ENCODE peak calls at places on chromosome 7, in nine cellular contexts. One of them, this sample, is unnamed.

GRCh38 chr7:96558530-96558929 is 151.1 kb downstream of the SEM1 start:
- DNase-seq in germinal center: no peak
- DNase-seq in Right ventricle myocardium inferior: no peak
- DNase-seq in epithelial cell of esophagus: no peak
- DNase-seq in CD4-positive, alpha-beta T cell: no peak
- DNase-seq in non-pigmented ciliary epithelial cell: no peak
- DNase-seq in NCI-H1436: no peak
- DNase-seq in iris pigment epithelial cell: peak
- DNase-seq in activated CD8-positive, alpha-beta memory T cell treated with anti-CD3 and anti-CD28 coated beads, Interleukin-2, amount 50 U/mL, for 48 hours: no peak
- DNase-seq in this sample: no peak

GRCh38 chr7:44235582-44236332 is 35.0 kb downstream of the YKT6 start:
- DNase-seq in germinal center: no peak
- DNase-seq in Right ventricle myocardium inferior: no peak
- DNase-seq in epithelial cell of esophagus: no peak
- DNase-seq in CD4-positive, alpha-beta T cell: no peak
- DNase-seq in non-pigmented ciliary epithelial cell: no peak
- DNase-seq in NCI-H1436: no peak
- DNase-seq in iris pigment epithelial cell: no peak
- DNase-seq in activated CD8-positive, alpha-beta memory T cell treated with anti-CD3 and anti-CD28 coated beads, Interleukin-2, amount 50 U/mL, for 48 hours: no peak
- DNase-seq in this sample: no peak

GRCh38 chr7:157065046-157065445 is 54.6 kb upstream of the MNX1 start:
- DNase-seq in germinal center: no peak
- DNase-seq in Right ventricle myocardium inferior: no peak
- DNase-seq in epithelial cell of esophagus: no peak
- DNase-seq in CD4-positive, alpha-beta T cell: no peak
- DNase-seq in non-pigmented ciliary epithelial cell: no peak
- DNase-seq in NCI-H1436: no peak
- DNase-seq in iris pigment epithelial cell: no peak
- DNase-seq in activated CD8-positive, alpha-beta memory T cell treated with anti-CD3 and anti-CD28 coated beads, Interleukin-2, amount 50 U/mL, for 48 hours: no peak
- DNase-seq in this sample: no peak

GRCh38 chr7:92621026-92621540 is 30.9 kb upstream of the FAM133B start:
- DNase-seq in germinal center: peak
- DNase-seq in Right ventricle myocardium inferior: no peak
- DNase-seq in epithelial cell of esophagus: peak
- DNase-seq in CD4-positive, alpha-beta T cell: peak
- DNase-seq in non-pigmented ciliary epithelial cell: peak
- DNase-seq in NCI-H1436: peak
- DNase-seq in iris pigment epithelial cell: peak
- DNase-seq in activated CD8-positive, alpha-beta memory T cell treated with anti-CD3 and anti-CD28 coated beads, Interleukin-2, amount 50 U/mL, for 48 hours: peak
- DNase-seq in this sample: no peak

GRCh38 chr7:42253316-42253715 is 16.3 kb upstream of the GLI3 start:
- DNase-seq in germinal center: no peak
- DNase-seq in Right ventricle myocardium inferior: no peak
- DNase-seq in epithelial cell of esophagus: peak
- DNase-seq in CD4-positive, alpha-beta T cell: no peak
- DNase-seq in non-pigmented ciliary epithelial cell: no peak
- DNase-seq in NCI-H1436: no peak
- DNase-seq in iris pigment epithelial cell: no peak
- DNase-seq in activated CD8-positive, alpha-beta memory T cell treated with anti-CD3 and anti-CD28 coated beads, Interleukin-2, amount 50 U/mL, for 48 hours: no peak
- DNase-seq in this sample: no peak

GRCh38 chr7:98760201-98760651 is 109.6 kb downstream of the TMEM130 start:
- DNase-seq in germinal center: no peak
- DNase-seq in Right ventricle myocardium inferior: no peak
- DNase-seq in epithelial cell of esophagus: no peak
- DNase-seq in CD4-positive, alpha-beta T cell: no peak
- DNase-seq in non-pigmented ciliary epithelial cell: no peak
- DNase-seq in NCI-H1436: no peak
- DNase-seq in iris pigment epithelial cell: no peak
- DNase-seq in activated CD8-positive, alpha-beta memory T cell treated with anti-CD3 and anti-CD28 coated beads, Interleukin-2, amount 50 U/mL, for 48 hours: no peak
- DNase-seq in this sample: no peak

GRCh38 chr7:102439963-102440795 is 6.8 kb downstream of the ORAI2 start:
- DNase-seq in germinal center: no peak
- DNase-seq in Right ventricle myocardium inferior: no peak
- DNase-seq in epithelial cell of esophagus: peak
- DNase-seq in CD4-positive, alpha-beta T cell: no peak
- DNase-seq in non-pigmented ciliary epithelial cell: peak
- DNase-seq in NCI-H1436: no peak
- DNase-seq in iris pigment epithelial cell: peak
- DNase-seq in activated CD8-positive, alpha-beta memory T cell treated with anti-CD3 and anti-CD28 coated beads, Interleukin-2, amount 50 U/mL, for 48 hours: no peak
- DNase-seq in this sample: peak

GRCh38 chr7:110693348-110693747 is 397.6 kb upstream of the LRRN3 start:
- DNase-seq in germinal center: no peak
- DNase-seq in Right ventricle myocardium inferior: no peak
- DNase-seq in epithelial cell of esophagus: no peak
- DNase-seq in CD4-positive, alpha-beta T cell: no peak
- DNase-seq in non-pigmented ciliary epithelial cell: no peak
- DNase-seq in NCI-H1436: no peak
- DNase-seq in iris pigment epithelial cell: no peak
- DNase-seq in activated CD8-positive, alpha-beta memory T cell treated with anti-CD3 and anti-CD28 coated beads, Interleukin-2, amount 50 U/mL, for 48 hours: no peak
- DNase-seq in this sample: no peak

GRCh38 chr7:70539196-70539595 is 592.7 kb upstream of the GALNT17 start:
- DNase-seq in germinal center: no peak
- DNase-seq in Right ventricle myocardium inferior: no peak
- DNase-seq in epithelial cell of esophagus: peak
- DNase-seq in CD4-positive, alpha-beta T cell: no peak
- DNase-seq in non-pigmented ciliary epithelial cell: no peak
- DNase-seq in NCI-H1436: no peak
- DNase-seq in iris pigment epithelial cell: no peak
- DNase-seq in activated CD8-positive, alpha-beta memory T cell treated with anti-CD3 and anti-CD28 coated beads, Interleukin-2, amount 50 U/mL, for 48 hours: no peak
- DNase-seq in this sample: no peak

GRCh38 chr7:192035-192649 is at the start of gene FAM20C:
- DNase-seq in germinal center: peak
- DNase-seq in Right ventricle myocardium inferior: peak
- DNase-seq in epithelial cell of esophagus: peak
- DNase-seq in CD4-positive, alpha-beta T cell: no peak
- DNase-seq in non-pigmented ciliary epithelial cell: no peak
- DNase-seq in NCI-H1436: peak
- DNase-seq in iris pigment epithelial cell: peak
- DNase-seq in activated CD8-positive, alpha-beta memory T cell treated with anti-CD3 and anti-CD28 coated beads, Interleukin-2, amount 50 U/mL, for 48 hours: peak
- DNase-seq in this sample: peak

GRCh38 chr7:121714559-121715303 is 158.2 kb upstream of the PTPRZ1 start:
- DNase-seq in germinal center: no peak
- DNase-seq in Right ventricle myocardium inferior: no peak
- DNase-seq in epithelial cell of esophagus: no peak
- DNase-seq in CD4-positive, alpha-beta T cell: no peak
- DNase-seq in non-pigmented ciliary epithelial cell: no peak
- DNase-seq in NCI-H1436: no peak
- DNase-seq in iris pigment epithelial cell: no peak
- DNase-seq in activated CD8-positive, alpha-beta memory T cell treated with anti-CD3 and anti-CD28 coated beads, Interleukin-2, amount 50 U/mL, for 48 hours: no peak
- DNase-seq in this sample: no peak

GRCh38 chr7:25849361-25850184 is 302.4 kb upstream of the NFE2L3 start:
- DNase-seq in germinal center: no peak
- DNase-seq in Right ventricle myocardium inferior: no peak
- DNase-seq in epithelial cell of esophagus: peak
- DNase-seq in CD4-positive, alpha-beta T cell: no peak
- DNase-seq in non-pigmented ciliary epithelial cell: peak
- DNase-seq in NCI-H1436: no peak
- DNase-seq in iris pigment epithelial cell: peak
- DNase-seq in activated CD8-positive, alpha-beta memory T cell treated with anti-CD3 and anti-CD28 coated beads, Interleukin-2, amount 50 U/mL, for 48 hours: no peak
- DNase-seq in this sample: peak

GRCh38 chr7:75599244-75599771 is 107.2 kb downstream of the SPDYE5 start:
- DNase-seq in germinal center: no peak
- DNase-seq in Right ventricle myocardium inferior: no peak
- DNase-seq in epithelial cell of esophagus: no peak
- DNase-seq in CD4-positive, alpha-beta T cell: no peak
- DNase-seq in non-pigmented ciliary epithelial cell: no peak
- DNase-seq in NCI-H1436: peak
- DNase-seq in iris pigment epithelial cell: no peak
- DNase-seq in activated CD8-positive, alpha-beta memory T cell treated with anti-CD3 and anti-CD28 coated beads, Interleukin-2, amount 50 U/mL, for 48 hours: no peak
- DNase-seq in this sample: no peak

GRCh38 chr7:82257118-82257695 is 186.4 kb downstream of the CACNA2D1 start:
- DNase-seq in germinal center: no peak
- DNase-seq in Right ventricle myocardium inferior: no peak
- DNase-seq in epithelial cell of esophagus: no peak
- DNase-seq in CD4-positive, alpha-beta T cell: no peak
- DNase-seq in non-pigmented ciliary epithelial cell: no peak
- DNase-seq in NCI-H1436: no peak
- DNase-seq in iris pigment epithelial cell: no peak
- DNase-seq in activated CD8-positive, alpha-beta memory T cell treated with anti-CD3 and anti-CD28 coated beads, Interleukin-2, amount 50 U/mL, for 48 hours: no peak
- DNase-seq in this sample: no peak

GRCh38 chr7:131600578-131600977 is 44.1 kb upstream of the PODXL start:
- DNase-seq in germinal center: no peak
- DNase-seq in Right ventricle myocardium inferior: no peak
- DNase-seq in epithelial cell of esophagus: no peak
- DNase-seq in CD4-positive, alpha-beta T cell: no peak
- DNase-seq in non-pigmented ciliary epithelial cell: peak
- DNase-seq in NCI-H1436: no peak
- DNase-seq in iris pigment epithelial cell: peak
- DNase-seq in activated CD8-positive, alpha-beta memory T cell treated with anti-CD3 and anti-CD28 coated beads, Interleukin-2, amount 50 U/mL, for 48 hours: no peak
- DNase-seq in this sample: no peak

GRCh38 chr7:137882261-137882668 is 35.5 kb upstream of the DGKI start:
- DNase-seq in germinal center: no peak
- DNase-seq in Right ventricle myocardium inferior: no peak
- DNase-seq in epithelial cell of esophagus: peak
- DNase-seq in CD4-positive, alpha-beta T cell: no peak
- DNase-seq in non-pigmented ciliary epithelial cell: peak
- DNase-seq in NCI-H1436: no peak
- DNase-seq in iris pigment epithelial cell: peak
- DNase-seq in activated CD8-positive, alpha-beta memory T cell treated with anti-CD3 and anti-CD28 coated beads, Interleukin-2, amount 50 U/mL, for 48 hours: no peak
- DNase-seq in this sample: no peak

GRCh38 chr7:30163231-30163894 is 28.6 kb downstream of the MTURN start:
- DNase-seq in germinal center: peak
- DNase-seq in Right ventricle myocardium inferior: no peak
- DNase-seq in epithelial cell of esophagus: peak
- DNase-seq in CD4-positive, alpha-beta T cell: no peak
- DNase-seq in non-pigmented ciliary epithelial cell: no peak
- DNase-seq in NCI-H1436: peak
- DNase-seq in iris pigment epithelial cell: no peak
- DNase-seq in activated CD8-positive, alpha-beta memory T cell treated with anti-CD3 and anti-CD28 coated beads, Interleukin-2, amount 50 U/mL, for 48 hours: no peak
- DNase-seq in this sample: peak

GRCh38 chr7:107661081-107661864 is 645 bp downstream of the SLC26A4 start:
- DNase-seq in germinal center: peak
- DNase-seq in Right ventricle myocardium inferior: peak
- DNase-seq in epithelial cell of esophagus: peak
- DNase-seq in CD4-positive, alpha-beta T cell: peak
- DNase-seq in non-pigmented ciliary epithelial cell: no peak
- DNase-seq in NCI-H1436: peak
- DNase-seq in iris pigment epithelial cell: peak
- DNase-seq in activated CD8-positive, alpha-beta memory T cell treated with anti-CD3 and anti-CD28 coated beads, Interleukin-2, amount 50 U/mL, for 48 hours: peak
- DNase-seq in this sample: peak

GRCh38 chr7:1948377-1948796 is 278.3 kb downstream of the ELFN1 start:
- DNase-seq in germinal center: no peak
- DNase-seq in Right ventricle myocardium inferior: peak
- DNase-seq in epithelial cell of esophagus: no peak
- DNase-seq in CD4-positive, alpha-beta T cell: peak
- DNase-seq in non-pigmented ciliary epithelial cell: no peak
- DNase-seq in NCI-H1436: no peak
- DNase-seq in iris pigment epithelial cell: no peak
- DNase-seq in activated CD8-positive, alpha-beta memory T cell treated with anti-CD3 and anti-CD28 coated beads, Interleukin-2, amount 50 U/mL, for 48 hours: no peak
- DNase-seq in this sample: peak

GRCh38 chr7:139808401-139808800 is 20.7 kb upstream of the TBXAS1 start:
- DNase-seq in germinal center: no peak
- DNase-seq in Right ventricle myocardium inferior: no peak
- DNase-seq in epithelial cell of esophagus: peak
- DNase-seq in CD4-positive, alpha-beta T cell: no peak
- DNase-seq in non-pigmented ciliary epithelial cell: no peak
- DNase-seq in NCI-H1436: no peak
- DNase-seq in iris pigment epithelial cell: no peak
- DNase-seq in activated CD8-positive, alpha-beta memory T cell treated with anti-CD3 and anti-CD28 coated beads, Interleukin-2, amount 50 U/mL, for 48 hours: no peak
- DNase-seq in this sample: no peak

GRCh38 chr7:106047818-106048490 is 64.2 kb downstream of the SYPL1 start:
- DNase-seq in germinal center: no peak
- DNase-seq in Right ventricle myocardium inferior: no peak
- DNase-seq in epithelial cell of esophagus: peak
- DNase-seq in CD4-positive, alpha-beta T cell: no peak
- DNase-seq in non-pigmented ciliary epithelial cell: no peak
- DNase-seq in NCI-H1436: no peak
- DNase-seq in iris pigment epithelial cell: no peak
- DNase-seq in activated CD8-positive, alpha-beta memory T cell treated with anti-CD3 and anti-CD28 coated beads, Interleukin-2, amount 50 U/mL, for 48 hours: no peak
- DNase-seq in this sample: no peak

GRCh38 chr7:132292803-132293202 is 283.5 kb downstream of the PLXNA4 start:
- DNase-seq in germinal center: no peak
- DNase-seq in Right ventricle myocardium inferior: no peak
- DNase-seq in epithelial cell of esophagus: no peak
- DNase-seq in CD4-positive, alpha-beta T cell: no peak
- DNase-seq in non-pigmented ciliary epithelial cell: peak
- DNase-seq in NCI-H1436: no peak
- DNase-seq in iris pigment epithelial cell: no peak
- DNase-seq in activated CD8-positive, alpha-beta memory T cell treated with anti-CD3 and anti-CD28 coated beads, Interleukin-2, amount 50 U/mL, for 48 hours: no peak
- DNase-seq in this sample: no peak

GRCh38 chr7:139731802-139732470 is 45.9 kb downstream of the HIPK2 start:
- DNase-seq in germinal center: no peak
- DNase-seq in Right ventricle myocardium inferior: peak
- DNase-seq in epithelial cell of esophagus: peak
- DNase-seq in CD4-positive, alpha-beta T cell: no peak
- DNase-seq in non-pigmented ciliary epithelial cell: peak
- DNase-seq in NCI-H1436: no peak
- DNase-seq in iris pigment epithelial cell: peak
- DNase-seq in activated CD8-positive, alpha-beta memory T cell treated with anti-CD3 and anti-CD28 coated beads, Interleukin-2, amount 50 U/mL, for 48 hours: no peak
- DNase-seq in this sample: peak

GRCh38 chr7:27300401-27300800 is 57.8 kb downstream of the EVX1 start:
- DNase-seq in germinal center: no peak
- DNase-seq in Right ventricle myocardium inferior: no peak
- DNase-seq in epithelial cell of esophagus: peak
- DNase-seq in CD4-positive, alpha-beta T cell: no peak
- DNase-seq in non-pigmented ciliary epithelial cell: no peak
- DNase-seq in NCI-H1436: no peak
- DNase-seq in iris pigment epithelial cell: no peak
- DNase-seq in activated CD8-positive, alpha-beta memory T cell treated with anti-CD3 and anti-CD28 coated beads, Interleukin-2, amount 50 U/mL, for 48 hours: no peak
- DNase-seq in this sample: no peak

GRCh38 chr7:76998263-76998666 is 33.9 kb downstream of the SPDYE17 start:
- DNase-seq in germinal center: no peak
- DNase-seq in Right ventricle myocardium inferior: no peak
- DNase-seq in epithelial cell of esophagus: no peak
- DNase-seq in CD4-positive, alpha-beta T cell: no peak
- DNase-seq in non-pigmented ciliary epithelial cell: no peak
- DNase-seq in NCI-H1436: no peak
- DNase-seq in iris pigment epithelial cell: peak
- DNase-seq in activated CD8-positive, alpha-beta memory T cell treated with anti-CD3 and anti-CD28 coated beads, Interleukin-2, amount 50 U/mL, for 48 hours: peak
- DNase-seq in this sample: no peak

GRCh38 chr7:115883629-115884028 is 146.9 kb downstream of the TFEC start:
- DNase-seq in germinal center: no peak
- DNase-seq in Right ventricle myocardium inferior: no peak
- DNase-seq in epithelial cell of esophagus: no peak
- DNase-seq in CD4-positive, alpha-beta T cell: no peak
- DNase-seq in non-pigmented ciliary epithelial cell: no peak
- DNase-seq in NCI-H1436: no peak
- DNase-seq in iris pigment epithelial cell: no peak
- DNase-seq in activated CD8-positive, alpha-beta memory T cell treated with anti-CD3 and anti-CD28 coated beads, Interleukin-2, amount 50 U/mL, for 48 hours: no peak
- DNase-seq in this sample: no peak

This sample was measured in Right ventricle myocardium superior.